ENCODE peak calls at places on chromosomes 6 and 20, in ten cellular contexts. Y, F, K, J, N, I, Q, V, L and G are unnamed samples.
A peak's percentile ranks its signal among the peaks of the same experiment; 100 is the strongest.

GRCh38 chr6:74780831-74781230 is 425.0 kb downstream of the COL12A1 start:
- DNase-seq in Y (no peak), F (no peak), K (no peak), J (no peak), N (no peak), I (no peak), Q (no peak), V (no peak), L (no peak), G (no peak)

GRCh38 chr20:62739581-62740285 is 31.1 kb downstream of the NTSR1 start:
- DNase-seq in Y (peak; percentile 29), F (no peak), K (no peak), J (no peak), N (no peak), I (no peak), Q (peak; percentile 72), V (peak; percentile 76), L (no peak), G (peak; percentile 10)

GRCh38 chr20:57600324-57601210 is 19.7 kb downstream of the ZBP1 start:
- DNase-seq in Y (no peak), F (no peak), K (no peak), J (no peak), N (no peak), I (no peak), Q (no peak), V (peak; percentile 59), L (no peak), G (no peak)

GRCh38 chr6:133906050-133906449 is 17.1 kb downstream of the TCF21 start:
- DNase-seq in Y (no peak), F (no peak), K (no peak), J (no peak), N (no peak), I (no peak), Q (no peak), V (no peak), L (no peak), G (no peak)

GRCh38 chr6:64280569-64280968 is 645.0 kb downstream of the PHF3 start:
- DNase-seq in Y (no peak), F (peak; percentile 6), K (no peak), J (peak; percentile 20), N (no peak), I (peak; percentile 56), Q (peak; percentile 65), V (peak; percentile 71), L (no peak), G (no peak)

GRCh38 chr20:33477386-33478234 is 12.3 kb upstream of the CBFA2T2 start:
- DNase-seq in Y (no peak), F (no peak), K (no peak), J (no peak), N (no peak), I (peak; percentile 62), Q (no peak), V (no peak), L (no peak), G (no peak)

GRCh38 chr20:3981132-3981452 is 34.3 kb downstream of the RNF24 start:
- DNase-seq in Y (no peak), F (no peak), K (no peak), J (no peak), N (no peak), I (no peak), Q (no peak), V (no peak), L (no peak), G (no peak)

GRCh38 chr6:33630014-33630413 is 8.9 kb downstream of the ITPR3 start:
- DNase-seq in Y (no peak), F (no peak), K (no peak), J (no peak), N (no peak), I (no peak), Q (no peak), V (no peak), L (no peak), G (no peak)

GRCh38 chr6:19210849-19211590 is 626.1 kb upstream of the ID4 start:
- DNase-seq in Y (no peak), F (peak; percentile 56), K (no peak), J (no peak), N (peak; percentile 71), I (peak; percentile 84), Q (peak; percentile 24), V (peak; percentile 5), L (no peak), G (no peak)
- TF ChIP-seq CTCF in Y (no peak), F (peak; percentile 32), K (no peak), J (peak; percentile 23), N (no peak), I (peak; percentile 77), Q (peak; percentile 14), V (peak; percentile 46), L (no peak), G (peak; percentile 14)

DNA sequence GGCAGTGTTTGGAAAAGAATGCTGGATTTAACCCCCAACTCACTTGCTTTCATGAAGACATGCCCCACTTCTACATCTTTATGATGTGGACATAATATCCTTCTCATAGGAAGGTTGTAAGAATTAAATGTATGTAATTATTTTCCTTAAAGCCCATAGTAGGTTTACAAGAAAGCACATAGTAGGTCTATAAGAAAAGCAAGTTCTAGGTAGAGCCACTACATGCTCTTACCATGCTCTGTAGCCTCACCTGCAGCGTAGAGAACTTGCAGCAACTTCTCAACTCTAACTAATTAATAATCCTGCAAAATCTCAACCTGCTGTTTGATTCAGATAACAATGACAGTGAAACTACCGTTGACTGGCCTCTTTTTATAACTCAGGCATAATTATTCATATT is 288.4 kb downstream of the TSHZ2 start:
- DNase-seq in Y (no peak), F (no peak), K (no peak), J (no peak), N (no peak), I (no peak), Q (no peak), V (no peak), L (no peak), G (no peak)
- TF ChIP-seq CTCF in Y (no peak), F (no peak), K (no peak), J (no peak), N (no peak), I (no peak), Q (no peak), V (no peak), L (no peak), G (no peak)

GRCh38 chr6:53294095-53294494 is 54.7 kb downstream of the ELOVL5 start:
- DNase-seq in Y (no peak), F (peak; percentile 60), K (no peak), J (no peak), N (no peak), I (peak; percentile 88), Q (no peak), V (no peak), L (no peak), G (peak; percentile 51)
- TF ChIP-seq CTCF in Y (peak; percentile 26), F (peak; percentile 74), K (peak; percentile 44), J (peak; percentile 43), N (no peak), I (peak; percentile 90), Q (peak; percentile 39), V (peak; percentile 62), L (peak; percentile 62), G (peak; percentile 86)

DNA sequence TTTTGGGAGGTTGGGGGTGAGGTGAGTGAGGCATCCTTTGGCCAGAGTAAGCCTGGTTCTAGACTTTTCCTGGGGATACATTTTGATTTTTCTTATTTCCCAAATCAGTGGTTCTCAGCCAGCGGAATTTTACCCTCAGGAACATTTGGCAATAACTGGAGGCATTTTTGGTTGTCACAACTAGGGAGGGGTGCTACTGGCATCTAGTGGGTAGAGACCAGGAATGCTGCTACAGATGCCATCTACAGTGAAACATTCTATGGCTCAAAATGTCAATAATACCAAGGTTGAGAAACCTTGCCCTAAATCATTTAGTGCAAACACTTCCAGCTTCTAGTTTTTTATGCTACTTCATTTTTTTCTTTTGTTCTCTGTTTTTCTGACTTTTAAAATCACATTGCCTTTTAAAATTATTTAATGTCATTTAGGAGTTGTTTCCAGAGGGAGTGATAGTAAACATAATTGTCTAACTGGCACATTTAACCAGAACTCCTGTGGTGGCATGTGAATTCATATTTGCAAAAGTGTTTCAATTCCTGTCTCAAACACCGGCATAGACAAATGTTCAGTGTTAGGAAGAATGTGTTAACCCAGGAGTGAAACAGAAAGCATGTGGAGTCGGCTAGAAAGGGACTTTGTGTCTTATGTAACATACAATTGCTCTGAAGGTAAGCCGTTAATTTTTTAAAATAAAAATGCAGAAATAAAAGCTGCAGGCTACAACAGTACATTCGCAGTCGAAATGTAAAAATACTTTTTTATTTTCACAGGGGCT is 59.0 kb downstream of the QRSL1 start:
- DNase-seq in Y (no peak), F (no peak), K (no peak), J (peak; percentile 38), N (no peak), I (no peak), Q (peak; percentile 48), V (peak; percentile 55), L (no peak), G (no peak)
- TF ChIP-seq CTCF in Y (no peak), F (peak; percentile 24), K (no peak), J (no peak), N (no peak), I (no peak), Q (no peak), V (peak; percentile 46), L (no peak), G (no peak)

GRCh38 chr6:41503435-41503768 is 42.8 kb upstream of the FOXP4 start:
- DNase-seq in Y (no peak), F (no peak), K (no peak), J (no peak), N (no peak), I (no peak), Q (no peak), V (no peak), L (no peak), G (no peak)
- TF ChIP-seq CTCF in Y (no peak), F (no peak), K (no peak), J (no peak), N (no peak), I (no peak), Q (no peak), V (no peak), L (no peak), G (no peak)

DNA sequence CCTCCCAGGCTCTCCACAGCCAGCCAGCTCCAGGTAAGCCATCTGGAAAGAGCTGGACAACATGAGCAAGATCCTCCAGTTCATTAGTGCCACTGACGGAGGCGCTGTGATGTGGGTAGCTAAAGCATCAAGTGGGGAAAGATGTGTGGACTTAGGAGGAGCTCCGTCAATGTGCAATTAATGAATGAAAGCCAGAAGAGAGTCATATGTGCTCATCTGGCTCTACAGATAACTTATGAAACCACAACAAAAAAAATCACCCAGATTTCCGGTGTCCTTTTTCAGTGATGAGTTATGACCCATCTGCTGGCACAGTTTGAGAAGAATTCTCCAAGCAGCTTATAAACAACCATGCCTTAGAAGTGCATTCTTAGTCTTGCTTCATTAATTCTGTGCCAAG is 311.7 kb upstream of the PLCB4 start:
- DNase-seq in Y (no peak), F (no peak), K (no peak), J (peak; percentile 81), N (no peak), I (no peak), Q (peak; percentile 76), V (peak; percentile 31), L (peak; percentile 82), G (no peak)
- TF ChIP-seq CTCF in Y (no peak), F (no peak), K (no peak), J (peak; percentile 18), N (no peak), I (no peak), Q (no peak), V (no peak), L (no peak), G (no peak)